ENCODE peak calls at places on chromosomes 3 and 15, in nine cellular contexts. L is omental fat pad; K is left lung; A is KG1; N is neural crest cell; P is spleen; H is activated CD4-positive, alpha-beta T cell treated with anti-CD3 and anti-CD28 coated beads for 1 hour; W is stromal cell of bone marrow; O is GM12865. B is an unnamed sample.

GRCh38 chr3:190414297-190414696 is 26.3 kb downstream of the CLDN16 start:
- DNase-seq in L (no peak), K (no peak), A (no peak), N (no peak), P (no peak), H (no peak), W (no peak), O (no peak), B (no peak)

GRCh38 chr3:145035682-145036081 is 1064.1 kb downstream of the DIPK2A start:
- DNase-seq in L (no peak), K (no peak), A (no peak), N (no peak), P (no peak), H (no peak), W (no peak), O (no peak), B (no peak)

GRCh38 chr15:62021991-62022600 is 38.2 kb downstream of the VPS13C start:
- DNase-seq in L (no peak), K (no peak), A (no peak), N (no peak), P (no peak), H (no peak), W (no peak), O (no peak), B (no peak)

GRCh38 chr3:49199244-49199899 is 28.0 kb downstream of the KLHDC8B start:
- DNase-seq in L (peak), K (peak), A (no peak), N (no peak), P (peak), H (no peak), W (peak), O (no peak), B (peak)

GRCh38 chr15:66751579-66751978 is 49.5 kb downstream of the SMAD6 start:
- DNase-seq in L (no peak), K (no peak), A (peak), N (no peak), P (peak), H (no peak), W (no peak), O (peak), B (no peak)

GRCh38 chr3:184399410-184399809 is 19.6 kb downstream of the CHRD start:
- DNase-seq in L (no peak), K (no peak), A (no peak), N (no peak), P (no peak), H (no peak), W (peak), O (no peak), B (peak)

GRCh38 chr15:62218841-62219240 is 53.8 kb upstream of the C2CD4B start:
- DNase-seq in L (no peak), K (no peak), A (no peak), N (no peak), P (no peak), H (no peak), W (no peak), O (no peak), B (no peak)

GRCh38 chr3:103393395-103394186 is 958.8 kb downstream of the ZPLD1 start:
- DNase-seq in L (no peak), K (no peak), A (no peak), N (no peak), P (no peak), H (no peak), W (no peak), O (no peak), B (no peak)

GRCh38 chr15:55758580-55758986 is 15.6 kb upstream of the PRTG start:
- DNase-seq in L (no peak), K (no peak), A (no peak), N (no peak), P (no peak), H (no peak), W (no peak), O (no peak), B (no peak)

B was measured in GM04504.